ENCODE peak calls at places on chromosomes 6 and 20, in seven cellular contexts. N is sciatic nerve; A is SHP77; U is activated CD4-positive, alpha-beta T cell treated with anti-CD3 and anti-CD28 coated beads, Interleukin-2, amount 50 U/mL, for 24 hours; Q is WTC11; W is GM23248; Z is NCI-H1417. M is an unnamed sample.

GRCh38 chr6:145836170-145836569 is 21.6 kb upstream of the FBXO30 start:
- DNase-seq in N (no peak), A (no peak), U (no peak), Q (no peak), W (peak; percentile 76), Z (no peak), M (peak; percentile 69)

GRCh38 chr6:149990109-149990671 is 26.4 kb downstream of the ULBP1 start:
- DNase-seq in N (no peak), A (no peak), U (no peak), Q (no peak), W (peak; percentile 22), Z (peak; percentile 63), M (no peak)

GRCh38 chr6:71886184-71887005 is at the start of gene RIMS1:
- DNase-seq in N (no peak), A (peak; percentile 33), U (no peak), Q (peak; percentile 68), W (peak; percentile 57), Z (peak; percentile 85), M (no peak)

GRCh38 chr6:170266061-170266825 is 24.6 kb downstream of the DLL1 start:
- DNase-seq in N (no peak), A (no peak), U (no peak), Q (no peak), W (no peak), Z (peak; percentile 83), M (no peak)

GRCh38 chr6:80094017-80094416 is 12.5 kb upstream of the BCKDHB start:
- DNase-seq in N (no peak), A (no peak), U (no peak), Q (no peak), W (peak; percentile 57), Z (peak; percentile 26), M (no peak)

GRCh38 chr20:46132705-46133120 is 14.6 kb downstream of the CD40 start:
- DNase-seq in N (peak; percentile 84), A (peak; percentile 57), U (peak; percentile 16), Q (peak; percentile 86), W (peak; percentile 79), Z (peak; percentile 86), M (peak; percentile 25)

GRCh38 chr6:57262491-57262890 is 40.4 kb upstream of the RAB23 start:
- DNase-seq in N (peak; percentile 72), A (no peak), U (no peak), Q (no peak), W (peak; percentile 63), Z (no peak), M (no peak)

GRCh38 chr20:52869698-52870288 is 102.4 kb upstream of the TSHZ2 start:
- DNase-seq in N (no peak), A (no peak), U (no peak), Q (no peak), W (no peak), Z (no peak), M (no peak)

GRCh38 chr6:77620290-77620882 is 32.5 kb upstream of the MEI4 start:
- DNase-seq in N (no peak), A (no peak), U (no peak), Q (peak; percentile 34), W (peak; percentile 6), Z (peak; percentile 10), M (no peak)

GRCh38 chr6:89146748-89147715 is 1.2 kb downstream of the PM20D2 start:
- DNase-seq in N (no peak), A (no peak), U (no peak), Q (peak; percentile 46), W (peak; percentile 43), Z (peak; percentile 80), M (no peak)

GRCh38 chr6:43968110-43968965 is 158.9 kb downstream of the MRPL14 start:
- DNase-seq in N (no peak), A (no peak), U (no peak), Q (no peak), W (no peak), Z (no peak), M (no peak)

GRCh38 chr6:132798820-132799538 is 542 bp upstream of the SLC18B1 start:
- DNase-seq in N (peak; percentile 78), A (peak; percentile 81), U (peak; percentile 42), Q (peak; percentile 73), W (peak; percentile 80), Z (peak; percentile 94), M (no peak)

GRCh38 chr20:13554076-13554475 is 84.7 kb downstream of the TASP1 start:
- DNase-seq in N (no peak), A (no peak), U (no peak), Q (no peak), W (peak; percentile 47), Z (no peak), M (no peak)

GRCh38 chr6:139679516-139680179 is 305.2 kb upstream of the CITED2 start:
- DNase-seq in N (no peak), A (no peak), U (no peak), Q (no peak), W (peak; percentile 38), Z (no peak), M (peak; percentile 12)

GRCh38 chr6:2204272-2204671 is 41.1 kb downstream of the GMDS start:
- DNase-seq in N (no peak), A (no peak), U (no peak), Q (no peak), W (no peak), Z (peak; percentile 50), M (no peak)

M was measured in stromal cell of bone marrow.